ENCODE peak calls at places on chromosomes 3 and 15, in six cellular contexts. One of them, this sample, is unnamed.

GRCh38 chr3:31858439-31858838 is 122.6 kb downstream of the OSBPL10 start:
- DNase-seq in transverse colon: no peak
- DNase-seq in epithelial cell of esophagus: no peak
- DNase-seq in fibroblast of mammary gland: peak; percentile 7
- DNase-seq in cardiac muscle cell: no peak
- DNase-seq in cardiac fibroblast: no peak
- DNase-seq in this sample: no peak

GRCh38 chr3:196178993-196179379 is 32.2 kb downstream of the ZDHHC19 start:
- DNase-seq in transverse colon: no peak
- DNase-seq in fibroblast of mammary gland: no peak
- DNase-seq in cardiac fibroblast: no peak
- DNase-seq in cardiac muscle cell: no peak
- DNase-seq in epithelial cell of esophagus: no peak
- DNase-seq in this sample: no peak

GRCh38 chr3:62688050-62688449 is 187.2 kb downstream of the CADPS start:
- DNase-seq in cardiac muscle cell: no peak
- DNase-seq in fibroblast of mammary gland: peak; percentile 33
- DNase-seq in cardiac fibroblast: peak; percentile 51
- DNase-seq in transverse colon: no peak
- DNase-seq in epithelial cell of esophagus: peak; percentile 85
- DNase-seq in this sample: no peak

GRCh38 chr3:101074518-101074917 is 81.3 kb upstream of the ABI3BP start:
- DNase-seq in cardiac muscle cell: no peak
- DNase-seq in epithelial cell of esophagus: no peak
- DNase-seq in cardiac fibroblast: peak; percentile 67
- DNase-seq in transverse colon: no peak
- DNase-seq in fibroblast of mammary gland: peak; percentile 18
- DNase-seq in this sample: no peak

GRCh38 chr3:96478496-96478895 is 335.9 kb upstream of the EPHA6 start:
- DNase-seq in cardiac muscle cell: no peak
- DNase-seq in fibroblast of mammary gland: peak; percentile 29
- DNase-seq in cardiac fibroblast: peak; percentile 9
- DNase-seq in epithelial cell of esophagus: peak; percentile 57
- DNase-seq in transverse colon: no peak
- DNase-seq in this sample: no peak

GRCh38 chr3:194140520-194141414 is 4.8 kb downstream of the HES1 start:
- DNase-seq in cardiac fibroblast: peak; percentile 66
- DNase-seq in epithelial cell of esophagus: peak; percentile 54
- DNase-seq in transverse colon: peak; percentile 49
- DNase-seq in fibroblast of mammary gland: peak; percentile 53
- DNase-seq in cardiac muscle cell: peak; percentile 71
- DNase-seq in this sample: peak; percentile 33

GRCh38 chr15:89021224-89021623 is 67.0 kb upstream of the ABHD2 start:
- DNase-seq in cardiac muscle cell: no peak
- DNase-seq in transverse colon: no peak
- DNase-seq in fibroblast of mammary gland: no peak
- DNase-seq in epithelial cell of esophagus: no peak
- DNase-seq in cardiac fibroblast: peak; percentile 8
- DNase-seq in this sample: no peak

GRCh38 chr3:8761866-8762265 is 7.5 kb downstream of the OXTR start:
- DNase-seq in cardiac muscle cell: no peak
- DNase-seq in transverse colon: no peak
- DNase-seq in cardiac fibroblast: no peak
- DNase-seq in fibroblast of mammary gland: no peak
- DNase-seq in epithelial cell of esophagus: no peak
- DNase-seq in this sample: no peak

GRCh38 chr3:8560608-8561007 is 59.0 kb downstream of the LMCD1 start:
- DNase-seq in cardiac muscle cell: no peak
- DNase-seq in epithelial cell of esophagus: no peak
- DNase-seq in cardiac fibroblast: peak; percentile 99
- DNase-seq in fibroblast of mammary gland: peak; percentile 99
- DNase-seq in transverse colon: no peak
- DNase-seq in this sample: no peak

GRCh38 chr15:85592148-85592547 is 202.6 kb downstream of the KLHL25 start:
- DNase-seq in transverse colon: no peak
- DNase-seq in epithelial cell of esophagus: peak; percentile 86
- DNase-seq in cardiac fibroblast: peak; percentile 92
- DNase-seq in fibroblast of mammary gland: peak; percentile 83
- DNase-seq in cardiac muscle cell: no peak
- DNase-seq in this sample: no peak
- TF ChIP-seq CTCF in transverse colon: no peak
- TF ChIP-seq CTCF in epithelial cell of esophagus: no peak
- TF ChIP-seq CTCF in cardiac fibroblast: peak; percentile 29
- TF ChIP-seq CTCF in fibroblast of mammary gland: peak; percentile 40
- TF ChIP-seq CTCF in cardiac muscle cell: peak; percentile 49
- TF ChIP-seq CTCF in this sample: no peak

DNA sequence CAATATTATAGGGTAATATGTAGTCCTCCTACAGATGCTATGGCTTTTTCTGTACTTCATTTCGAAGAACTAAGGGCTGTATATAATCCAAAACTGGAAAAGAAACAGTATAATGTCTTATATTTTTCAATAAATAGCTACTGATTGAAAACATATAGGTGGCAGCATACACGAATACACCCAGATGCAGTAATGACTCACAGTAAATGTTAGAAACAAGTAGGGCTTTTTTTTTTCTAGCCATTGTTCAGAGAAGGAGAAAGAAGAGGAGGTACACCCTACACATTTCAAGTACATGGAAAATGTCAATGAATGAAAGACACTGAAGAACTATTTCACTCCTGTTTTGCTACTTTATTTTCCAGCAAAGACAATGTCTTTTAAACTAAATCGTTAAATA is 9.4 kb downstream of the DAZL start:
- DNase-seq in transverse colon: no peak
- DNase-seq in epithelial cell of esophagus: peak; percentile 26
- DNase-seq in cardiac muscle cell: no peak
- DNase-seq in fibroblast of mammary gland: peak; percentile 30
- DNase-seq in cardiac fibroblast: peak; percentile 28
- DNase-seq in this sample: no peak
- TF ChIP-seq CTCF in transverse colon: no peak
- TF ChIP-seq CTCF in epithelial cell of esophagus: peak; percentile 24
- TF ChIP-seq CTCF in cardiac muscle cell: no peak
- TF ChIP-seq CTCF in fibroblast of mammary gland: peak; percentile 4
- TF ChIP-seq CTCF in cardiac fibroblast: peak; percentile 5
- TF ChIP-seq CTCF in this sample: no peak

GRCh38 chr3:177306252-177306651 is 109.0 kb upstream of the TBL1XR1 start:
- DNase-seq in fibroblast of mammary gland: peak; percentile 60
- DNase-seq in epithelial cell of esophagus: peak; percentile 92
- DNase-seq in cardiac muscle cell: no peak
- DNase-seq in transverse colon: no peak
- DNase-seq in cardiac fibroblast: peak; percentile 94
- DNase-seq in this sample: no peak

GRCh38 chr3:177308911-177309310 is 111.6 kb upstream of the TBL1XR1 start:
- DNase-seq in cardiac muscle cell: no peak
- DNase-seq in transverse colon: no peak
- DNase-seq in epithelial cell of esophagus: no peak
- DNase-seq in cardiac fibroblast: no peak
- DNase-seq in fibroblast of mammary gland: no peak
- DNase-seq in this sample: no peak

GRCh38 chr3:177312491-177312890 is 115.2 kb upstream of the TBL1XR1 start:
- DNase-seq in cardiac muscle cell: no peak
- DNase-seq in cardiac fibroblast: no peak
- DNase-seq in epithelial cell of esophagus: no peak
- DNase-seq in fibroblast of mammary gland: no peak
- DNase-seq in transverse colon: no peak
- DNase-seq in this sample: no peak

GRCh38 chr3:177307391-177307790 is 110.1 kb upstream of the TBL1XR1 start:
- DNase-seq in transverse colon: no peak
- DNase-seq in epithelial cell of esophagus: no peak
- DNase-seq in cardiac muscle cell: no peak
- DNase-seq in fibroblast of mammary gland: no peak
- DNase-seq in cardiac fibroblast: no peak
- DNase-seq in this sample: no peak
- TF ChIP-seq CTCF in transverse colon: no peak
- TF ChIP-seq CTCF in epithelial cell of esophagus: no peak
- TF ChIP-seq CTCF in cardiac muscle cell: no peak
- TF ChIP-seq CTCF in fibroblast of mammary gland: no peak
- TF ChIP-seq CTCF in cardiac fibroblast: no peak
- TF ChIP-seq CTCF in this sample: no peak

DNA sequence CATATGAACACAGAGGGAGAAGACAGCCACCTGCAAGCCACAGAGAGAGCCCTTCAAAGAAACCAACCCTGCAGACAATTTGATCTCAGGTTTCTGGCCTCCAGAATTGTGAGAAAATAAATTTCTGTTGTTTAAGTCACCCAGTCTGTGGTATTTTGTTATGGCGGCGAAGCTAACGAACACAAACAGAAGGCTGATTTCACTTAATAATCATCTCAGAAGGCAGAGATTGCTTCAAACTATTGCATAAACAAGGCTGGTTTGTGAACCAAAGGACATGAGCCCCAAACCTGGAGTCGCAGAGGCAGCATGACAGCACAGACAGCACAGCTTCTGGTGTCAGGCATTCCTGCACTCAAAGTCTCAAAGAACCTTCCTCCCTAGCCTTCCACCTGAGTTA is 59.0 kb downstream of the CCNL1 start:
- DNase-seq in transverse colon: no peak
- DNase-seq in epithelial cell of esophagus: peak; percentile 27
- DNase-seq in fibroblast of mammary gland: no peak
- DNase-seq in cardiac fibroblast: no peak
- DNase-seq in cardiac muscle cell: no peak
- DNase-seq in this sample: no peak
- TF ChIP-seq CTCF in transverse colon: no peak
- TF ChIP-seq CTCF in epithelial cell of esophagus: no peak
- TF ChIP-seq CTCF in fibroblast of mammary gland: no peak
- TF ChIP-seq CTCF in cardiac fibroblast: no peak
- TF ChIP-seq CTCF in cardiac muscle cell: no peak
- TF ChIP-seq CTCF in this sample: no peak

DNA sequence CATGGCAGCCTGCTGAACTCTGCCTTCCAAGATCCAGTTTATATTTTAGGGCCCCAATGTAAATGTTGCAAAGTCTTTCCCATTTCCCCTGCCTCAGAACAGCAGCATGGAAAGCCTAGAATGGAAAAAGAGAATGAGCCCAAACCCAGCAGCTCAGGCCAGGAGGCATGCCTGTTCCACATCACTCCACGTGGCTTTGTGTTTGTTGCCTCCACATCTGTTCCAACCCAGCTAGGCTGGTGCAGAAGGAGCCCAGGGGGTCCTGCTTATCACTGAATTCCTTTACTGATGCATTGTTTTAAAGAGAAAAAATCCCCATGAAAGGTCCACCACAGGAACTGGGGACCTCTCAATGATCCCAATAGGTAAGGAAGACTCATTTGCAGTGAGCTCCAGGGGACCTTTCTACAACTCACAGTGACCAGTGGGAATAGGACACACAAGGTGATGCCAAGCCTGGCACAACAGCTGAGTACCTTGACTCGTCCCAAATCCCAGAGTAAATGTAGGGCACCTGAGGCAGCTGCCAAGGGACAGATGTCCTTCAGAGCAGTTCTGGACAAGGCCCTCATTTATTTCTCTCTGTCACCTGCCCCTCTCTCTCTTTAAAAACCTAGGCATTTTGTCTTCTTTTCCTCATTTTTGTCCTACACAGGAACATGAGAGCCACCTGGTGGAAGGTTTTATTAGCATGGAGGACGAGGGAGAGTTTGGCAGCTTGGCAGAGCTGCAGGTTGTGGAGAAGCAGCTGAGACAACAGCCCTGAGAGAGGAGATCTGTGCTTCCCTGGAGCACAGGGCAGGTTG is 41.7 kb upstream of the ADAMTS17 start:
- DNase-seq in epithelial cell of esophagus: peak; percentile 34
- DNase-seq in fibroblast of mammary gland: peak; percentile 8
- DNase-seq in cardiac fibroblast: peak; percentile 42
- DNase-seq in cardiac muscle cell: peak; percentile 8
- DNase-seq in transverse colon: peak; percentile 19
- DNase-seq in this sample: no peak
- TF ChIP-seq CTCF in epithelial cell of esophagus: peak; percentile 49
- TF ChIP-seq CTCF in fibroblast of mammary gland: peak; percentile 24
- TF ChIP-seq CTCF in cardiac fibroblast: peak; percentile 28
- TF ChIP-seq CTCF in cardiac muscle cell: peak; percentile 48
- TF ChIP-seq CTCF in transverse colon: peak; percentile 50
- TF ChIP-seq CTCF in this sample: no peak

GRCh38 chr3:23052230-23053019 is 150.7 kb upstream of the UBE2E2 start:
- DNase-seq in cardiac fibroblast: peak; percentile 33
- DNase-seq in fibroblast of mammary gland: peak; percentile 23
- DNase-seq in epithelial cell of esophagus: no peak
- DNase-seq in cardiac muscle cell: no peak
- DNase-seq in transverse colon: no peak
- DNase-seq in this sample: no peak
- TF ChIP-seq CTCF in cardiac fibroblast: no peak
- TF ChIP-seq CTCF in fibroblast of mammary gland: no peak
- TF ChIP-seq CTCF in epithelial cell of esophagus: no peak
- TF ChIP-seq CTCF in cardiac muscle cell: peak; percentile 9
- TF ChIP-seq CTCF in transverse colon: no peak
- TF ChIP-seq CTCF in this sample: no peak

GRCh38 chr15:58308742-58309355 is 122.9 kb upstream of the LIPC start:
- DNase-seq in fibroblast of mammary gland: no peak
- DNase-seq in epithelial cell of esophagus: no peak
- DNase-seq in transverse colon: no peak
- DNase-seq in cardiac fibroblast: no peak
- DNase-seq in cardiac muscle cell: no peak
- DNase-seq in this sample: no peak
- TF ChIP-seq CTCF in fibroblast of mammary gland: no peak
- TF ChIP-seq CTCF in epithelial cell of esophagus: no peak
- TF ChIP-seq CTCF in transverse colon: no peak
- TF ChIP-seq CTCF in cardiac fibroblast: no peak
- TF ChIP-seq CTCF in cardiac muscle cell: no peak
- TF ChIP-seq CTCF in this sample: no peak

GRCh38 chr3:155741598-155741997 is 3.3 kb downstream of the PLCH1 start:
- DNase-seq in transverse colon: no peak
- DNase-seq in fibroblast of mammary gland: no peak
- DNase-seq in epithelial cell of esophagus: no peak
- DNase-seq in cardiac muscle cell: no peak
- DNase-seq in cardiac fibroblast: no peak
- DNase-seq in this sample: no peak

GRCh38 chr3:155741081-155741480 is 3.8 kb downstream of the PLCH1 start:
- DNase-seq in cardiac fibroblast: no peak
- DNase-seq in epithelial cell of esophagus: no peak
- DNase-seq in transverse colon: no peak
- DNase-seq in cardiac muscle cell: no peak
- DNase-seq in fibroblast of mammary gland: no peak
- DNase-seq in this sample: no peak

GRCh38 chr3:155738580-155739076 is 6.2 kb downstream of the PLCH1 start:
- DNase-seq in epithelial cell of esophagus: no peak
- DNase-seq in cardiac fibroblast: no peak
- DNase-seq in transverse colon: no peak
- DNase-seq in cardiac muscle cell: no peak
- DNase-seq in fibroblast of mammary gland: no peak
- DNase-seq in this sample: no peak

GRCh38 chr3:155737844-155738460 is 6.9 kb downstream of the PLCH1 start:
- DNase-seq in transverse colon: peak; percentile 76
- DNase-seq in cardiac muscle cell: peak; percentile 86
- DNase-seq in epithelial cell of esophagus: no peak
- DNase-seq in cardiac fibroblast: no peak
- DNase-seq in fibroblast of mammary gland: no peak
- DNase-seq in this sample: no peak

GRCh38 chr3:155739154-155739553 is 5.7 kb downstream of the PLCH1 start:
- DNase-seq in cardiac muscle cell: no peak
- DNase-seq in epithelial cell of esophagus: no peak
- DNase-seq in transverse colon: no peak
- DNase-seq in cardiac fibroblast: no peak
- DNase-seq in fibroblast of mammary gland: peak; percentile 12
- DNase-seq in this sample: no peak
- TF ChIP-seq CTCF in cardiac muscle cell: no peak
- TF ChIP-seq CTCF in epithelial cell of esophagus: no peak
- TF ChIP-seq CTCF in transverse colon: no peak
- TF ChIP-seq CTCF in cardiac fibroblast: no peak
- TF ChIP-seq CTCF in fibroblast of mammary gland: no peak
- TF ChIP-seq CTCF in this sample: no peak

DNA sequence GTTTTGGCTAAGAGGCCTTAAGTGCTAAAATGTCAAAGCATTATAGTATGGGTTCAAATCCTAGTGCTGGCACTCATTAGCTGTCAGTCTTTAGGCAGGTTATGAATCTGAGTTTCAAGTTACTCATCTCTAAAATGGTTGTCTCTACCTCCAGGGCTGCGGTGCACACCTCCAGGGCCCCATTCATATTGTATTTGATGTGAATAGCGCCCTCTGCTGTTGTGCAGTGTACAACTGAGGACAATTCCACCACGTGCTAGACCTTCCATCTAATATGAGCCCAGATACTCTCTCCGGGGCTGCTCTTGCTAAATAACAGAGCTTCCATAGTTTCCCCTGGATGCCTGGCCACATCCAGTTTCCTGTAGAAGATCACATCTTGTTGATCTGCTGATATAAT is 54.3 kb downstream of the OXNAD1 start:
- DNase-seq in epithelial cell of esophagus: peak; percentile 33
- DNase-seq in cardiac fibroblast: peak; percentile 27
- DNase-seq in cardiac muscle cell: peak; percentile 39
- DNase-seq in fibroblast of mammary gland: peak; percentile 14
- DNase-seq in transverse colon: no peak
- DNase-seq in this sample: no peak
- TF ChIP-seq CTCF in epithelial cell of esophagus: peak; percentile 13
- TF ChIP-seq CTCF in cardiac fibroblast: peak; percentile 25
- TF ChIP-seq CTCF in cardiac muscle cell: peak; percentile 37
- TF ChIP-seq CTCF in fibroblast of mammary gland: peak; percentile 43
- TF ChIP-seq CTCF in transverse colon: no peak
- TF ChIP-seq CTCF in this sample: no peak

This sample was measured in activated B cell treated with CpG ODN at 0.5 μM for 24 hours.